ENCODE peak calls at places on chromosomes 2 and 18, in ten cellular contexts. One of them, this sample, is unnamed.
A peak's percentile ranks its signal among the peaks of the same experiment; 100 is the strongest.

GRCh38 chr2:8158714-8159113 is 523.1 kb upstream of the ID2 start:
- DNase-seq in hippocampal formation: no peak
- DNase-seq in globus pallidus: no peak
- DNase-seq in HAP-1: no peak
- DNase-seq in AG09309: no peak
- DNase-seq in heart right ventricle: no peak
- DNase-seq in cardiac muscle cell: no peak
- DNase-seq in activated CD4-positive, CD25-positive, alpha-beta regulatory T cell: no peak
- DNase-seq in iPS-NIHi11: no peak
- DNase-seq in osteocyte: no peak
- DNase-seq in this sample: no peak

GRCh38 chr2:36597003-36597531 is 901 bp downstream of the FEZ2 start:
- DNase-seq in hippocampal formation: no peak
- DNase-seq in globus pallidus: no peak
- DNase-seq in HAP-1: no peak
- DNase-seq in AG09309: no peak
- DNase-seq in heart right ventricle: no peak
- DNase-seq in cardiac muscle cell: no peak
- DNase-seq in activated CD4-positive, CD25-positive, alpha-beta regulatory T cell: no peak
- DNase-seq in iPS-NIHi11: peak; percentile 10
- DNase-seq in osteocyte: no peak
- DNase-seq in this sample: no peak

GRCh38 chr2:86274265-86274917 is 63.0 kb downstream of the REEP1 start:
- DNase-seq in hippocampal formation: no peak
- DNase-seq in globus pallidus: no peak
- DNase-seq in HAP-1: no peak
- DNase-seq in AG09309: no peak
- DNase-seq in heart right ventricle: no peak
- DNase-seq in cardiac muscle cell: no peak
- DNase-seq in activated CD4-positive, CD25-positive, alpha-beta regulatory T cell: no peak
- DNase-seq in iPS-NIHi11: no peak
- DNase-seq in osteocyte: peak; percentile 13
- DNase-seq in this sample: no peak

GRCh38 chr2:104945866-104946265 is 92.0 kb downstream of the POU3F3 start:
- DNase-seq in hippocampal formation: peak; percentile 78
- DNase-seq in globus pallidus: peak; percentile 91
- DNase-seq in HAP-1: no peak
- DNase-seq in AG09309: no peak
- DNase-seq in heart right ventricle: no peak
- DNase-seq in cardiac muscle cell: no peak
- DNase-seq in activated CD4-positive, CD25-positive, alpha-beta regulatory T cell: no peak
- DNase-seq in iPS-NIHi11: no peak
- DNase-seq in osteocyte: no peak
- DNase-seq in this sample: no peak

GRCh38 chr2:239302808-239303557 is 97.8 kb downstream of the HDAC4 start:
- DNase-seq in hippocampal formation: no peak
- DNase-seq in globus pallidus: no peak
- DNase-seq in HAP-1: no peak
- DNase-seq in AG09309: no peak
- DNase-seq in heart right ventricle: no peak
- DNase-seq in cardiac muscle cell: no peak
- DNase-seq in activated CD4-positive, CD25-positive, alpha-beta regulatory T cell: no peak
- DNase-seq in iPS-NIHi11: no peak
- DNase-seq in osteocyte: no peak
- DNase-seq in this sample: no peak

GRCh38 chr2:168452781-168453180 is 3.3 kb upstream of the CERS6 start:
- DNase-seq in hippocampal formation: no peak
- DNase-seq in globus pallidus: no peak
- DNase-seq in HAP-1: no peak
- DNase-seq in AG09309: no peak
- DNase-seq in heart right ventricle: no peak
- DNase-seq in cardiac muscle cell: no peak
- DNase-seq in activated CD4-positive, CD25-positive, alpha-beta regulatory T cell: no peak
- DNase-seq in iPS-NIHi11: no peak
- DNase-seq in osteocyte: no peak
- DNase-seq in this sample: no peak

GRCh38 chr18:2337552-2338141 is 233.7 kb downstream of the METTL4 start:
- DNase-seq in hippocampal formation: no peak
- DNase-seq in globus pallidus: no peak
- DNase-seq in HAP-1: no peak
- DNase-seq in AG09309: no peak
- DNase-seq in heart right ventricle: peak; percentile 10
- DNase-seq in cardiac muscle cell: no peak
- DNase-seq in activated CD4-positive, CD25-positive, alpha-beta regulatory T cell: peak; percentile 17
- DNase-seq in iPS-NIHi11: peak; percentile 53
- DNase-seq in osteocyte: no peak
- DNase-seq in this sample: no peak

GRCh38 chr2:54053830-54054229 is 61.6 kb upstream of the ACYP2 start:
- DNase-seq in hippocampal formation: no peak
- DNase-seq in globus pallidus: no peak
- DNase-seq in HAP-1: no peak
- DNase-seq in AG09309: no peak
- DNase-seq in heart right ventricle: no peak
- DNase-seq in cardiac muscle cell: no peak
- DNase-seq in activated CD4-positive, CD25-positive, alpha-beta regulatory T cell: no peak
- DNase-seq in iPS-NIHi11: no peak
- DNase-seq in osteocyte: no peak
- DNase-seq in this sample: no peak

GRCh38 chr2:181953773-181954537 is 31.7 kb upstream of the PPP1R1C start:
- DNase-seq in hippocampal formation: peak; percentile 9
- DNase-seq in globus pallidus: peak; percentile 35
- DNase-seq in HAP-1: peak; percentile 63
- DNase-seq in AG09309: peak; percentile 16
- DNase-seq in heart right ventricle: peak; percentile 57
- DNase-seq in cardiac muscle cell: peak; percentile 91
- DNase-seq in activated CD4-positive, CD25-positive, alpha-beta regulatory T cell: peak; percentile 12
- DNase-seq in iPS-NIHi11: peak; percentile 82
- DNase-seq in osteocyte: no peak
- DNase-seq in this sample: peak; percentile 70

GRCh38 chr2:71806432-71806831 is 341.2 kb downstream of the CYP26B1 start:
- DNase-seq in hippocampal formation: no peak
- DNase-seq in globus pallidus: no peak
- DNase-seq in HAP-1: no peak
- DNase-seq in AG09309: no peak
- DNase-seq in heart right ventricle: no peak
- DNase-seq in cardiac muscle cell: no peak
- DNase-seq in activated CD4-positive, CD25-positive, alpha-beta regulatory T cell: no peak
- DNase-seq in iPS-NIHi11: no peak
- DNase-seq in osteocyte: peak; percentile 63
- DNase-seq in this sample: no peak

GRCh38 chr2:1855150-1855549 is 110.8 kb upstream of the PXDN start:
- DNase-seq in hippocampal formation: no peak
- DNase-seq in globus pallidus: peak; percentile 30
- DNase-seq in HAP-1: no peak
- DNase-seq in AG09309: no peak
- DNase-seq in heart right ventricle: no peak
- DNase-seq in cardiac muscle cell: peak; percentile 73
- DNase-seq in activated CD4-positive, CD25-positive, alpha-beta regulatory T cell: no peak
- DNase-seq in iPS-NIHi11: peak; percentile 89
- DNase-seq in osteocyte: no peak
- DNase-seq in this sample: no peak

GRCh38 chr2:64652231-64653173 is 1.2 kb downstream of the SERTAD2 start:
- DNase-seq in hippocampal formation: no peak
- DNase-seq in globus pallidus: peak; percentile 55
- DNase-seq in HAP-1: no peak
- DNase-seq in AG09309: peak; percentile 62
- DNase-seq in heart right ventricle: no peak
- DNase-seq in cardiac muscle cell: peak; percentile 79
- DNase-seq in activated CD4-positive, CD25-positive, alpha-beta regulatory T cell: no peak
- DNase-seq in iPS-NIHi11: no peak
- DNase-seq in osteocyte: no peak
- DNase-seq in this sample: no peak

GRCh38 chr2:40386177-40386576 is 65.7 kb downstream of the SLC8A1 start:
- DNase-seq in hippocampal formation: no peak
- DNase-seq in globus pallidus: no peak
- DNase-seq in HAP-1: no peak
- DNase-seq in AG09309: no peak
- DNase-seq in heart right ventricle: no peak
- DNase-seq in cardiac muscle cell: no peak
- DNase-seq in activated CD4-positive, CD25-positive, alpha-beta regulatory T cell: no peak
- DNase-seq in iPS-NIHi11: no peak
- DNase-seq in osteocyte: no peak
- DNase-seq in this sample: no peak

GRCh38 chr2:25032094-25032493 is 9.8 kb upstream of the EFR3B start:
- DNase-seq in hippocampal formation: no peak
- DNase-seq in globus pallidus: no peak
- DNase-seq in HAP-1: no peak
- DNase-seq in AG09309: no peak
- DNase-seq in heart right ventricle: no peak
- DNase-seq in cardiac muscle cell: no peak
- DNase-seq in activated CD4-positive, CD25-positive, alpha-beta regulatory T cell: no peak
- DNase-seq in iPS-NIHi11: no peak
- DNase-seq in osteocyte: no peak
- DNase-seq in this sample: no peak

GRCh38 chr18:3153107-3153704 is 66.6 kb downstream of the MYOM1 start:
- DNase-seq in hippocampal formation: no peak
- DNase-seq in globus pallidus: no peak
- DNase-seq in HAP-1: no peak
- DNase-seq in AG09309: no peak
- DNase-seq in heart right ventricle: no peak
- DNase-seq in cardiac muscle cell: no peak
- DNase-seq in activated CD4-positive, CD25-positive, alpha-beta regulatory T cell: no peak
- DNase-seq in iPS-NIHi11: no peak
- DNase-seq in osteocyte: no peak
- DNase-seq in this sample: no peak

GRCh38 chr2:55804535-55804934 is 110.9 kb upstream of the PNPT1 start:
- DNase-seq in hippocampal formation: peak; percentile 54
- DNase-seq in globus pallidus: peak; percentile 79
- DNase-seq in HAP-1: no peak
- DNase-seq in AG09309: no peak
- DNase-seq in heart right ventricle: no peak
- DNase-seq in cardiac muscle cell: no peak
- DNase-seq in activated CD4-positive, CD25-positive, alpha-beta regulatory T cell: no peak
- DNase-seq in iPS-NIHi11: no peak
- DNase-seq in osteocyte: no peak
- DNase-seq in this sample: no peak

GRCh38 chr2:32884346-32884745 is 62.4 kb upstream of the LTBP1 start:
- DNase-seq in hippocampal formation: no peak
- DNase-seq in globus pallidus: no peak
- DNase-seq in HAP-1: no peak
- DNase-seq in AG09309: no peak
- DNase-seq in heart right ventricle: no peak
- DNase-seq in cardiac muscle cell: no peak
- DNase-seq in activated CD4-positive, CD25-positive, alpha-beta regulatory T cell: no peak
- DNase-seq in iPS-NIHi11: no peak
- DNase-seq in osteocyte: no peak
- DNase-seq in this sample: no peak

GRCh38 chr2:18381451-18381850 is 179.0 kb downstream of the RDH14 start:
- DNase-seq in hippocampal formation: no peak
- DNase-seq in globus pallidus: no peak
- DNase-seq in HAP-1: no peak
- DNase-seq in AG09309: no peak
- DNase-seq in heart right ventricle: no peak
- DNase-seq in cardiac muscle cell: no peak
- DNase-seq in activated CD4-positive, CD25-positive, alpha-beta regulatory T cell: no peak
- DNase-seq in iPS-NIHi11: no peak
- DNase-seq in osteocyte: no peak
- DNase-seq in this sample: no peak

GRCh38 chr2:38907242-38907641 is 17.6 kb downstream of the ARHGEF33 start:
- DNase-seq in hippocampal formation: no peak
- DNase-seq in globus pallidus: no peak
- DNase-seq in HAP-1: no peak
- DNase-seq in AG09309: no peak
- DNase-seq in heart right ventricle: no peak
- DNase-seq in cardiac muscle cell: no peak
- DNase-seq in activated CD4-positive, CD25-positive, alpha-beta regulatory T cell: no peak
- DNase-seq in iPS-NIHi11: no peak
- DNase-seq in osteocyte: no peak
- DNase-seq in this sample: no peak

GRCh38 chr2:119432882-119433522 is 1.3 kb downstream of the TMEM37 start:
- DNase-seq in hippocampal formation: no peak
- DNase-seq in globus pallidus: no peak
- DNase-seq in HAP-1: no peak
- DNase-seq in AG09309: no peak
- DNase-seq in heart right ventricle: no peak
- DNase-seq in cardiac muscle cell: no peak
- DNase-seq in activated CD4-positive, CD25-positive, alpha-beta regulatory T cell: no peak
- DNase-seq in iPS-NIHi11: no peak
- DNase-seq in osteocyte: no peak
- DNase-seq in this sample: no peak

GRCh38 chr2:48474599-48475298 is 55.2 kb upstream of the STON1 start:
- DNase-seq in hippocampal formation: no peak
- DNase-seq in globus pallidus: no peak
- DNase-seq in HAP-1: no peak
- DNase-seq in AG09309: no peak
- DNase-seq in heart right ventricle: peak; percentile 40
- DNase-seq in cardiac muscle cell: peak; percentile 46
- DNase-seq in activated CD4-positive, CD25-positive, alpha-beta regulatory T cell: no peak
- DNase-seq in iPS-NIHi11: no peak
- DNase-seq in osteocyte: no peak
- DNase-seq in this sample: no peak

GRCh38 chr2:216596234-216596985 is 36.8 kb upstream of the IGFBP2 start:
- DNase-seq in hippocampal formation: no peak
- DNase-seq in globus pallidus: no peak
- DNase-seq in HAP-1: no peak
- DNase-seq in AG09309: peak; percentile 92
- DNase-seq in heart right ventricle: peak; percentile 46
- DNase-seq in cardiac muscle cell: no peak
- DNase-seq in activated CD4-positive, CD25-positive, alpha-beta regulatory T cell: no peak
- DNase-seq in iPS-NIHi11: no peak
- DNase-seq in osteocyte: peak; percentile 91
- DNase-seq in this sample: no peak

GRCh38 chr2:196101325-196101981 is 32.8 kb upstream of the DNAH7 start:
- DNase-seq in hippocampal formation: no peak
- DNase-seq in globus pallidus: no peak
- DNase-seq in HAP-1: no peak
- DNase-seq in AG09309: no peak
- DNase-seq in heart right ventricle: no peak
- DNase-seq in cardiac muscle cell: no peak
- DNase-seq in activated CD4-positive, CD25-positive, alpha-beta regulatory T cell: peak; percentile 5
- DNase-seq in iPS-NIHi11: no peak
- DNase-seq in osteocyte: no peak
- DNase-seq in this sample: no peak

GRCh38 chr2:218886461-218886947 is 5.9 kb downstream of the WNT10A start:
- DNase-seq in hippocampal formation: no peak
- DNase-seq in globus pallidus: peak; percentile 69
- DNase-seq in HAP-1: no peak
- DNase-seq in AG09309: no peak
- DNase-seq in heart right ventricle: no peak
- DNase-seq in cardiac muscle cell: no peak
- DNase-seq in activated CD4-positive, CD25-positive, alpha-beta regulatory T cell: no peak
- DNase-seq in iPS-NIHi11: no peak
- DNase-seq in osteocyte: no peak
- DNase-seq in this sample: no peak

GRCh38 chr2:11726384-11726783 is 20.0 kb upstream of the LPIN1 start:
- DNase-seq in hippocampal formation: no peak
- DNase-seq in globus pallidus: no peak
- DNase-seq in HAP-1: no peak
- DNase-seq in AG09309: no peak
- DNase-seq in heart right ventricle: no peak
- DNase-seq in cardiac muscle cell: no peak
- DNase-seq in activated CD4-positive, CD25-positive, alpha-beta regulatory T cell: no peak
- DNase-seq in iPS-NIHi11: no peak
- DNase-seq in osteocyte: no peak
- DNase-seq in this sample: no peak

GRCh38 chr2:158688722-158689121 is 106.4 kb upstream of the DAPL1 start:
- DNase-seq in hippocampal formation: no peak
- DNase-seq in globus pallidus: no peak
- DNase-seq in HAP-1: no peak
- DNase-seq in AG09309: peak; percentile 7
- DNase-seq in heart right ventricle: no peak
- DNase-seq in cardiac muscle cell: no peak
- DNase-seq in activated CD4-positive, CD25-positive, alpha-beta regulatory T cell: no peak
- DNase-seq in iPS-NIHi11: peak; percentile 25
- DNase-seq in osteocyte: no peak
- DNase-seq in this sample: no peak

GRCh38 chr2:223222397-223222796 is 170.4 kb downstream of the KCNE4 start:
- DNase-seq in hippocampal formation: no peak
- DNase-seq in globus pallidus: no peak
- DNase-seq in HAP-1: no peak
- DNase-seq in AG09309: no peak
- DNase-seq in heart right ventricle: no peak
- DNase-seq in cardiac muscle cell: no peak
- DNase-seq in activated CD4-positive, CD25-positive, alpha-beta regulatory T cell: no peak
- DNase-seq in iPS-NIHi11: no peak
- DNase-seq in osteocyte: no peak
- DNase-seq in this sample: no peak

GRCh38 chr18:23135679-23136325 is 517 bp downstream of the CABLES1 start:
- DNase-seq in hippocampal formation: no peak
- DNase-seq in globus pallidus: no peak
- DNase-seq in HAP-1: no peak
- DNase-seq in AG09309: no peak
- DNase-seq in heart right ventricle: no peak
- DNase-seq in cardiac muscle cell: peak; percentile 63
- DNase-seq in activated CD4-positive, CD25-positive, alpha-beta regulatory T cell: no peak
- DNase-seq in iPS-NIHi11: peak; percentile 68
- DNase-seq in osteocyte: no peak
- DNase-seq in this sample: no peak

This sample was measured in natural killer cell treated with Interleukin-12 subunit alpha and Interleukin-12 subunit beta and Interleukin-15 and Interleukin-18, amount 100 ng/mL, for 72 hours.